ENCODE peak calls at places on chromosome 11, in seven cellular contexts. One of them, this sample, is unnamed.

GRCh38 chr11:78277314-78277994 is 88.7 kb downstream of the USP35 start:
- DNase-seq in HepG2: peak
- DNase-seq in K562: no peak
- DNase-seq in HCT116: no peak
- DNase-seq in H1: no peak
- DNase-seq in GM12878: no peak
- DNase-seq in SK-N-SH: no peak
- DNase-seq in this sample: no peak

GRCh38 chr11:78567209-78567608 is 7.5 kb downstream of the NARS2 start:
- DNase-seq in K562: no peak
- DNase-seq in HCT116: no peak
- DNase-seq in SK-N-SH: no peak
- DNase-seq in HepG2: no peak
- DNase-seq in GM12878: no peak
- DNase-seq in H1: no peak
- DNase-seq in this sample: no peak

GRCh38 chr11:13314676-13315394 is 37.2 kb downstream of the BMAL1 start:
- DNase-seq in HepG2: no peak
- DNase-seq in SK-N-SH: no peak
- DNase-seq in GM12878: no peak
- DNase-seq in K562: no peak
- DNase-seq in H1: no peak
- DNase-seq in HCT116: no peak
- DNase-seq in this sample: no peak

GRCh38 chr11:460331-461199 is 10.5 kb downstream of the PTDSS2 start:
- DNase-seq in H1: no peak
- DNase-seq in HepG2: no peak
- DNase-seq in SK-N-SH: no peak
- DNase-seq in HCT116: no peak
- DNase-seq in K562: peak
- DNase-seq in GM12878: no peak
- DNase-seq in this sample: no peak

GRCh38 chr11:45146072-45147016 is at the start of gene PRDM11:
- DNase-seq in SK-N-SH: peak
- DNase-seq in HepG2: no peak
- DNase-seq in H1: no peak
- DNase-seq in GM12878: no peak
- DNase-seq in K562: peak
- DNase-seq in HCT116: peak
- DNase-seq in this sample: peak

GRCh38 chr11:133796043-133796795 is 49.1 kb downstream of the SPATA19 start:
- DNase-seq in HCT116: no peak
- DNase-seq in SK-N-SH: no peak
- DNase-seq in GM12878: no peak
- DNase-seq in H1: no peak
- DNase-seq in K562: no peak
- DNase-seq in HepG2: no peak
- DNase-seq in this sample: no peak

GRCh38 chr11:70625051-70625450 is 226.7 kb downstream of the CTTN start:
- DNase-seq in H1: no peak
- DNase-seq in HepG2: no peak
- DNase-seq in GM12878: no peak
- DNase-seq in K562: no peak
- DNase-seq in SK-N-SH: no peak
- DNase-seq in HCT116: no peak
- DNase-seq in this sample: no peak

GRCh38 chr11:14411818-14412217 is 52.8 kb upstream of the RRAS2 start:
- DNase-seq in H1: no peak
- DNase-seq in GM12878: no peak
- DNase-seq in HepG2: no peak
- DNase-seq in SK-N-SH: no peak
- DNase-seq in HCT116: no peak
- DNase-seq in K562: peak
- DNase-seq in this sample: no peak

GRCh38 chr11:64056213-64056785 is 20.6 kb downstream of the FLRT1 start:
- DNase-seq in SK-N-SH: peak
- DNase-seq in HCT116: no peak
- DNase-seq in K562: no peak
- DNase-seq in GM12878: no peak
- DNase-seq in HepG2: no peak
- DNase-seq in H1: no peak
- DNase-seq in this sample: no peak

GRCh38 chr11:97345031-97345430 is 955.2 kb downstream of the JRKL start:
- DNase-seq in H1: no peak
- DNase-seq in SK-N-SH: no peak
- DNase-seq in GM12878: no peak
- DNase-seq in K562: no peak
- DNase-seq in HepG2: no peak
- DNase-seq in HCT116: no peak
- DNase-seq in this sample: no peak

DNA sequence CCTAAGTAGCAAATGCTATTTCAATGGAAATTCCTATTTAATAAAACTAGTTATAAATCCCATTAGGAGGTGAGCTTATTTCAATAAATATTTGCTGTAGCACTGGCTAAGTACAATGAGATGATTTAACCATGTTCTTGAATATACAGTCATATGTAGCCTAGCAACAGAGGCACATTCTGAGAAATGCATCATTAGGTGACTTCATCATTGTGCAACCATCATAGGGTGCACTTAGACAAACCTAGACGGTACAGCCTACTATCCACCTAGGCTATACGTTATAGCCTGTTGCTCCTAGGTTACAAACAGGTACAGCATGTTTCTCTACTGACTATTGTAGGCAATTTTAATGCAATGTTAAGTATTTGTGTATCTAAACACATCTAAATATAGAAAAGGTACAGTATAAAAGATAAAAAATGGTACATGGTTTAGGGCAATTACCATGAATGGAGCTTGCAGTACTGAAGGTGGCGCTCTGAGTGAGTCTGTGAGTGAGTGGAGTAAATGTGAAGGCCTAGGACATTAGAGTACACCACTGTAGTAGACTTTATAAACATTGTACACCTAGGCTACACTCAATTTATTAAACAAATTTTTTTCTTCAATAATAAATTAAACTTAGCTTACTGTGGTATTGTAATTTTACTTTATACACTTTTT is 350.1 kb downstream of the CASP12 start:
- DNase-seq in HCT116: no peak
- DNase-seq in HepG2: no peak
- DNase-seq in H1: no peak
- DNase-seq in K562: no peak
- DNase-seq in SK-N-SH: no peak
- DNase-seq in GM12878: no peak
- DNase-seq in this sample: peak
- TF ChIP-seq JUND in HCT116: no peak
- TF ChIP-seq JUND in HepG2: no peak
- TF ChIP-seq JUND in H1: no peak
- TF ChIP-seq JUND in K562: no peak
- TF ChIP-seq JUND in SK-N-SH: no peak
- TF ChIP-seq JUND in GM12878: no peak
- TF ChIP-seq JUND in this sample: no peak

DNA sequence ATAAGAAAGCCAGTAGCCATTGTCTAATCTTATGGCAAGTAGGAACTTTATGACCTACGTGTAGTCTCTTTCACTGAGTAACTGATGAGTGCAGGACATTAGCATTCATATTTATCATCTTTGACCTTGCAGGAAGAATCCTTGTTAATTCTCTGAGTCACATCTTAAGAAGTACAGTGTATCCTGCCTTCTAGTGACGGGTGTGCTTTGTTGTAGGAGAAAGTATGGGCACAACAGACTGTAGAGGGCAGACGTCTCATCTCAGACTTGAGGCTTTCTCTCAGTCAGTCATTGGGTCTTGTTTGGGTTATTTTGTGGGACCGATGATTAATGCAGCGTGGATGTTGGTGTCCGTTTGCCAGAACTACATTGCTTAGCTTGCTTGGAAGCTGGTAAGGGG is 6.8 kb downstream of the RNF214 start:
- DNase-seq in SK-N-SH: no peak
- DNase-seq in K562: no peak
- DNase-seq in H1: no peak
- DNase-seq in HCT116: no peak
- DNase-seq in HepG2: no peak
- DNase-seq in GM12878: no peak
- DNase-seq in this sample: peak
- TF ChIP-seq JUND in SK-N-SH: peak
- TF ChIP-seq JUND in K562: no peak
- TF ChIP-seq JUND in H1: no peak
- TF ChIP-seq JUND in HCT116: no peak
- TF ChIP-seq JUND in HepG2: no peak
- TF ChIP-seq JUND in GM12878: no peak
- TF ChIP-seq JUND in this sample: no peak

GRCh38 chr11:33016654-33017053 is 976 bp downstream of the DEPDC7 start:
- DNase-seq in H1: no peak
- DNase-seq in HepG2: no peak
- DNase-seq in SK-N-SH: no peak
- DNase-seq in HCT116: no peak
- DNase-seq in GM12878: no peak
- DNase-seq in K562: no peak
- DNase-seq in this sample: no peak
- TF ChIP-seq JUND in H1: no peak
- TF ChIP-seq JUND in HepG2: no peak
- TF ChIP-seq JUND in SK-N-SH: peak
- TF ChIP-seq JUND in HCT116: no peak
- TF ChIP-seq JUND in GM12878: no peak
- TF ChIP-seq JUND in K562: peak
- TF ChIP-seq JUND in this sample: no peak

GRCh38 chr11:10329935-10330334 is 25.1 kb downstream of the ADM start:
- DNase-seq in SK-N-SH: no peak
- DNase-seq in H1: no peak
- DNase-seq in GM12878: no peak
- DNase-seq in HepG2: no peak
- DNase-seq in K562: no peak
- DNase-seq in HCT116: no peak
- DNase-seq in this sample: no peak
- TF ChIP-seq JUND in SK-N-SH: peak
- TF ChIP-seq JUND in H1: no peak
- TF ChIP-seq JUND in GM12878: no peak
- TF ChIP-seq JUND in HepG2: no peak
- TF ChIP-seq JUND in K562: no peak
- TF ChIP-seq JUND in HCT116: no peak
- TF ChIP-seq JUND in this sample: no peak

GRCh38 chr11:46356911-46357482 is 9.7 kb downstream of the DGKZ start:
- DNase-seq in K562: no peak
- DNase-seq in H1: no peak
- DNase-seq in HepG2: no peak
- DNase-seq in HCT116: no peak
- DNase-seq in SK-N-SH: no peak
- DNase-seq in GM12878: no peak
- DNase-seq in this sample: no peak
- TF ChIP-seq JUND in K562: no peak
- TF ChIP-seq JUND in H1: no peak
- TF ChIP-seq JUND in HepG2: no peak
- TF ChIP-seq JUND in HCT116: no peak
- TF ChIP-seq JUND in SK-N-SH: no peak
- TF ChIP-seq JUND in GM12878: no peak
- TF ChIP-seq JUND in this sample: no peak

GRCh38 chr11:99916078-99916477 is 771.0 kb upstream of the ARHGAP42 start:
- DNase-seq in HCT116: no peak
- DNase-seq in GM12878: no peak
- DNase-seq in SK-N-SH: no peak
- DNase-seq in K562: no peak
- DNase-seq in H1: no peak
- DNase-seq in HepG2: no peak
- DNase-seq in this sample: no peak

DNA sequence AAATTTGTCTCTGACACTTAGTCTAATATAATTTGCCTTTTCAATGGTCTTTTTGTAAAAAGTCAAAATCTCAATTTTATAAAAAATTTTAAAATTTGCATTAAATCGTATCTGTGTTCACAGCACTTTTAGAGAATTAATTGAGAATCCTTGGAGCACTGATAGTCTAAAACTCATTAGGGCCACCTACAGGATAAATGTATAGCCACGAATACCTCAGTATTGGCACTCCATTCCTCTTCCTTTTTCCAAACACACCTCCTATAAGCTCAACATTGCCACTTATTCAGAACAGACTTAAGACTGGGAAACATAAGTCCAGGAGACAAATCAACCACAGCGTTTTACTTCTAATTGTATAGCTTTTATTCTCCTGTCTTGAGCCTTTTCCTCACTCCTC is 776.0 kb upstream of the ARHGAP42 start:
- DNase-seq in SK-N-SH: no peak
- DNase-seq in H1: no peak
- DNase-seq in GM12878: no peak
- DNase-seq in K562: no peak
- DNase-seq in HCT116: no peak
- DNase-seq in HepG2: no peak
- DNase-seq in this sample: no peak
- TF ChIP-seq JUND in SK-N-SH: no peak
- TF ChIP-seq JUND in H1: no peak
- TF ChIP-seq JUND in GM12878: no peak
- TF ChIP-seq JUND in K562: no peak
- TF ChIP-seq JUND in HCT116: no peak
- TF ChIP-seq JUND in HepG2: no peak
- TF ChIP-seq JUND in this sample: no peak

GRCh38 chr11:106986261-106986660 is 32.0 kb downstream of the GUCY1A2 start:
- DNase-seq in HCT116: no peak
- DNase-seq in K562: no peak
- DNase-seq in SK-N-SH: no peak
- DNase-seq in GM12878: no peak
- DNase-seq in HepG2: no peak
- DNase-seq in H1: no peak
- DNase-seq in this sample: no peak

GRCh38 chr11:106986673-106987072 is 31.6 kb downstream of the GUCY1A2 start:
- DNase-seq in HepG2: no peak
- DNase-seq in K562: no peak
- DNase-seq in H1: no peak
- DNase-seq in SK-N-SH: no peak
- DNase-seq in GM12878: no peak
- DNase-seq in HCT116: no peak
- DNase-seq in this sample: no peak

GRCh38 chr11:106988151-106988806 is 30.0 kb downstream of the GUCY1A2 start:
- DNase-seq in H1: no peak
- DNase-seq in GM12878: no peak
- DNase-seq in SK-N-SH: no peak
- DNase-seq in HCT116: no peak
- DNase-seq in K562: no peak
- DNase-seq in HepG2: no peak
- DNase-seq in this sample: no peak

GRCh38 chr11:106990322-106990721 is 28.0 kb downstream of the GUCY1A2 start:
- DNase-seq in H1: no peak
- DNase-seq in HepG2: no peak
- DNase-seq in HCT116: no peak
- DNase-seq in SK-N-SH: no peak
- DNase-seq in K562: no peak
- DNase-seq in GM12878: no peak
- DNase-seq in this sample: no peak

GRCh38 chr11:106989056-106989455 is 29.2 kb downstream of the GUCY1A2 start:
- DNase-seq in HepG2: no peak
- DNase-seq in H1: no peak
- DNase-seq in SK-N-SH: no peak
- DNase-seq in HCT116: no peak
- DNase-seq in K562: no peak
- DNase-seq in GM12878: no peak
- DNase-seq in this sample: no peak
- TF ChIP-seq JUND in HepG2: no peak
- TF ChIP-seq JUND in H1: no peak
- TF ChIP-seq JUND in SK-N-SH: no peak
- TF ChIP-seq JUND in HCT116: no peak
- TF ChIP-seq JUND in K562: no peak
- TF ChIP-seq JUND in GM12878: no peak
- TF ChIP-seq JUND in this sample: no peak

This sample was measured in T47D.